ENCODE peak calls at places on chromosomes 13 and 19, in ten cellular contexts. T, W, V, A, I, M, C, Q, B and R are unnamed samples.

GRCh38 chr13:49517461-49517860 is 21.7 kb downstream of the PHF11 start:
- DNase-seq in T (peak; percentile 36), W (peak; percentile 56), V (no peak), A (no peak), I (no peak), M (no peak), C (peak; percentile 40), Q (no peak), B (no peak), R (no peak)

GRCh38 chr13:98406475-98406874 is 170.4 kb downstream of the STK24 start:
- DNase-seq in T (no peak), W (no peak), V (no peak), A (no peak), I (no peak), M (no peak), C (no peak), Q (no peak), B (no peak), R (no peak)

GRCh38 chr13:80341098-80341701 is at the start of gene SPRY2:
- DNase-seq in T (peak; percentile 97), W (peak; percentile 97), V (peak; percentile 97), A (peak; percentile 99), I (peak; percentile 93), M (peak; percentile 95), C (peak; percentile 99), Q (peak; percentile 91), B (peak; percentile 68), R (peak; percentile 89)

GRCh38 chr13:30892966-30893365 is 13.1 kb upstream of the MEDAG start:
- DNase-seq in T (peak; percentile 60), W (peak; percentile 74), V (peak; percentile 56), A (peak; percentile 82), I (no peak), M (peak; percentile 35), C (peak; percentile 41), Q (no peak), B (peak; percentile 77), R (peak; percentile 38)

GRCh38 chr19:22545751-22546150 is 88.4 kb upstream of the ZNF492 start:
- DNase-seq in T (no peak), W (peak; percentile 7), V (peak; percentile 0), A (peak; percentile 26), I (peak; percentile 5), M (no peak), C (no peak), Q (peak; percentile 37), B (peak; percentile 8), R (peak; percentile 19)

GRCh38 chr13:22929391-22930126 is 251.2 kb upstream of the SGCG start:
- DNase-seq in T (no peak), W (no peak), V (peak; percentile 31), A (no peak), I (no peak), M (peak; percentile 21), C (no peak), Q (no peak), B (no peak), R (no peak)

GRCh38 chr19:54299126-54299498 is 13.9 kb downstream of the LILRA5 start:
- DNase-seq in T (no peak), W (no peak), V (no peak), A (no peak), I (no peak), M (no peak), C (no peak), Q (no peak), B (no peak), R (no peak)

GRCh38 chr13:33441015-33441414 is 155.5 kb upstream of the STARD13 start:
- DNase-seq in T (peak; percentile 23), W (peak; percentile 44), V (peak; percentile 43), A (peak; percentile 37), I (peak; percentile 36), M (no peak), C (peak; percentile 21), Q (peak; percentile 7), B (peak; percentile 15), R (peak; percentile 60)

GRCh38 chr19:42313096-42313839 is at the start of gene TMEM145:
- DNase-seq in T (peak; percentile 80), W (peak; percentile 84), V (peak; percentile 59), A (peak; percentile 77), I (peak; percentile 24), M (peak; percentile 41), C (peak; percentile 64), Q (peak; percentile 46), B (no peak), R (no peak)

GRCh38 chr19:15524781-15525180 is 16.5 kb downstream of the CYP4F22 start:
- DNase-seq in T (no peak), W (no peak), V (no peak), A (no peak), I (no peak), M (no peak), C (no peak), Q (no peak), B (no peak), R (no peak)

GRCh38 chr13:70375718-70376117 is 267.5 kb upstream of the KLHL1 start:
- DNase-seq in T (no peak), W (peak; percentile 58), V (no peak), A (no peak), I (no peak), M (no peak), C (no peak), Q (no peak), B (no peak), R (no peak)

GRCh38 chr13:93708323-93709075 is 481.9 kb downstream of the GPC6 start:
- DNase-seq in T (no peak), W (no peak), V (peak; percentile 46), A (no peak), I (no peak), M (no peak), C (no peak), Q (no peak), B (no peak), R (peak; percentile 8)

GRCh38 chr13:76948139-76948538 is at the start of gene ACOD1:
- DNase-seq in T (no peak), W (no peak), V (no peak), A (peak; percentile 15), I (no peak), M (no peak), C (no peak), Q (no peak), B (no peak), R (peak; percentile 64)

GRCh38 chr13:28527629-28528028 is 32.7 kb upstream of the FLT1 start:
- DNase-seq in T (no peak), W (no peak), V (no peak), A (no peak), I (no peak), M (no peak), C (no peak), Q (no peak), B (no peak), R (no peak)

GRCh38 chr19:11378319-11379189 is 4.1 kb downstream of the SWSAP1 start:
- DNase-seq in T (peak; percentile 69), W (peak; percentile 88), V (peak; percentile 86), A (peak; percentile 93), I (peak; percentile 80), M (peak; percentile 77), C (peak; percentile 79), Q (peak; percentile 51), B (no peak), R (peak; percentile 95)

DNA sequence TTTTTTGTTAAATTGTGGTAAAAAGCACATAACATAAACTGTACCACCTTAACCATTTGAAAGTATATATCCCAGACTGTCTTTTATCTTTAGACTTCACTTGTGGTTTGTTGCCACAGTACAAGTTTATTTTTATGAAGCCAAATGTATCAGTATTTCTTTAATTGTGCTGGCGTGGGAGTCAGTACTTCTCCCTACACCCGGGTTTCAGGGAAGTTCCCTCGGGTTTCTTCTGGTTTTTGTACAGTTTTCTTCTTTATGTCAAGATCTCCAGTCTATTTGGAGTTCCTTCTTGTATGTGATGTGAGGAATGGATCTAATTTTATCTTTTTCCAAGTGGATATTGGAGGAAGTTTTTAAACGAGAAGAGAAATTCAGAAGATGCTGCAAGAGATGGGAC is 20.5 kb downstream of the CCDC8 start:
- DNase-seq in T (no peak), W (no peak), V (no peak), A (no peak), I (no peak), M (no peak), C (no peak), Q (no peak), B (no peak), R (no peak)
- H3K27ac ChIP-seq in T (peak overlapping the region; percentile 85), W (peak overlapping the region; percentile 29), V (peak overlapping the region; percentile 75), A (peak overlapping the region; percentile 18), I (no peak overlapping the region), M (no peak overlapping the region), C (no peak overlapping the region), Q (no peak overlapping the region), B (no peak overlapping the region), R (no peak overlapping the region)

DNA sequence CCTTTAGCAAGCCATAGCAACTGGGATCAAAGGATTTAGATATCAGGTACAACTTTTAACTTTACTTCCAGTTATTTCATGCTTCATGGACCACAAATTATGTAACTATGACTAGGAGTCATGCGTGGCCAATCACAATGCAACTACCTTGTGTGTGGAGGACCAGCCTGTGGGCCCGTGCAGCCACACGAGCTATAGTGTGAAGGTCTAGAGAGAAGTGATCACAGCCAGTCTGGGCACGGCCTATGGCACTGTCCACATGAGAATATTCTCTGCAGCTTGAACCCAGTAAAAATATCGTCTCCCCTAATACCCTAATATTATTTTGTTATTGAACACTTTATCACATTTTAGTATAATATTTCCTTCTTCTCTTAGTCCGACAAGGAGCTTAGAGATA is 464.9 kb upstream of the MIR17HG start:
- DNase-seq in T (no peak), W (no peak), V (no peak), A (no peak), I (no peak), M (no peak), C (no peak), Q (no peak), B (no peak), R (no peak)
- H2AFZ ChIP-seq in T (no peak overlapping the region), W (peak overlapping the region; percentile 32), V (no peak overlapping the region), A (no peak overlapping the region), I (no peak overlapping the region), M (no peak overlapping the region), C (no peak overlapping the region), Q (no peak overlapping the region), B (no peak overlapping the region), R (no peak overlapping the region)

DNA sequence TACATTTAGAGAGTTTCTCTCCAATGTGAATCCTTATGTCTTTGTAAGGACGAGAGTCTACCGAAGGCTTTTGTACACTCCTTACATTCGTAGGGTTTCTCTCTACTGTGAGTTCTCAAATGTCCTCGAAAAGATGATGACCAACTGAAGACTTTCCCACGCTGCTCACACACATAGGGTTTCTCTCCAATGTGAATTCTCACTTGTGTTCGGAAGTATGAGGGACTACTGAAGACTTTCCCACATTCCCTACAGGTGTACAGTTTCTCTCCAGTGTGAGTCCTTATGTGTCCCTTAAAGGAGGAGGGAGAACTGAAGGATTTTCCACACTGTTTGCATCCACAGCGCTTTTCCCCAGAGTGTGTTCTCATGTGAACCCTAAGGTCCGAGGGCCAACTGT is 4.0 kb upstream of the ZNF57 start:
- DNase-seq in T (no peak), W (no peak), V (no peak), A (no peak), I (no peak), M (no peak), C (no peak), Q (no peak), B (no peak), R (no peak)
- H3K9me3 ChIP-seq in T (no peaks in the 10 kb centered on the region), W (no peaks in the 10 kb centered on the region), V (no peaks in the 10 kb centered on the region), A (no peaks in the 10 kb centered on the region), I (peaks cover 10% of the 10 kb centered on the region), M (peaks cover 8% of the 10 kb centered on the region), C (peaks cover 8% of the 10 kb centered on the region), Q (no peaks in the 10 kb centered on the region), B (peaks cover 4% of the 10 kb centered on the region), R (peaks cover 6% of the 10 kb centered on the region)

DNA sequence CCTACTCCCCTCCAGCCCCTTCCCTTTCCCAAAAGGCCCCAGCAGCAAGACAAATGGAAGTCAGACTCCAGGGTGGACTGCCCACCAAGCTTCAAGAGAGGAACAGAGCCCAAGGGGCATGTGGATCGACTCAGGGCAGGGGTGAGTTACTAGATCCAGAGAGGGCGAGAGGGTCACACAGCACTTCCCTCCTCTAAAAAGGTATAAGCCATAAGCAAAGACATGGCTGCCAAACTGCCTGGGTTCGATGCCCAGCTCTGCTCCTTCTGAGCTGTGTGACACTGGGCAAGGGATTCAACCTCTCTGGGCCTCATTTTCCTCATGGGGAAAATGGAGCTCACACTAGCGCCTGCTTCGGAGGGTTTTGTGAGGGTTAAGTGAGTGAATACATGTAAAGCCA is 3.8 kb downstream of the PPP1R14A start:
- DNase-seq in T (no peak), W (no peak), V (no peak), A (no peak), I (no peak), M (no peak), C (no peak), Q (no peak), B (no peak), R (no peak)
- H3K27ac ChIP-seq in T (peak overlapping the region; percentile 97), W (no peak overlapping the region), V (peak overlapping the region; percentile 12), A (no peak overlapping the region), I (no peak overlapping the region), M (no peak overlapping the region), C (no peak overlapping the region), Q (no peak overlapping the region), B (no peak overlapping the region), R (no peak overlapping the region)